ENCODE peak calls at places on chromosomes 7 and 10, in eight cellular contexts. F is heart left ventricle; X is right lobe of liver; T is fibroblast of lung; J is CD8-positive, alpha-beta memory T cell; V is hepatocyte; W is CD4-positive, alpha-beta memory T cell; Z is HCT116. K is an unnamed sample.
A peak's percentile ranks its signal among the peaks of the same experiment; 100 is the strongest.

GRCh38 chr10:79070091-79070610 is 1.4 kb downstream of the ZMIZ1 start:
- DNase-seq in F (peak; percentile 71), X (peak; percentile 55), T (peak; percentile 54), J (no peak), V (peak; percentile 66), W (no peak), Z (no peak), K (no peak)

GRCh38 chr7:92177362-92177761 is 1.6 kb downstream of the LRRD1 start:
- DNase-seq in F (no peak), X (no peak), T (peak; percentile 65), J (no peak), V (peak; percentile 68), W (no peak), Z (no peak), K (no peak)

GRCh38 chr10:63889756-63890155 is 368.6 kb downstream of the REEP3 start:
- DNase-seq in F (no peak), X (no peak), T (no peak), J (no peak), V (no peak), W (no peak), Z (no peak), K (no peak)

GRCh38 chr10:15245530-15245929 is 77.0 kb upstream of the NMT2 start:
- DNase-seq in F (no peak), X (no peak), T (no peak), J (no peak), V (no peak), W (no peak), Z (peak; percentile 21), K (no peak)

GRCh38 chr7:35816514-35816913 is 15.7 kb downstream of the SEPTIN7 start:
- DNase-seq in F (no peak), X (no peak), T (no peak), J (no peak), V (no peak), W (no peak), Z (no peak), K (no peak)

GRCh38 chr7:6092953-6093354 is 61.8 kb downstream of the ANKRD61 start:
- DNase-seq in F (no peak), X (no peak), T (no peak), J (no peak), V (no peak), W (no peak), Z (no peak), K (no peak)

GRCh38 chr7:821688-822087 is 10.6 kb upstream of the SUN1 start:
- DNase-seq in F (no peak), X (peak; percentile 53), T (no peak), J (no peak), V (no peak), W (no peak), Z (no peak), K (no peak)

GRCh38 chr7:86600506-86601290 is 43.0 kb upstream of the GRM3 start:
- DNase-seq in F (no peak), X (no peak), T (no peak), J (no peak), V (peak; percentile 4), W (no peak), Z (no peak), K (no peak)

GRCh38 chr10:49001402-49001801 is 61.8 kb upstream of the LRRC18 start:
- DNase-seq in F (peak; percentile 45), X (no peak), T (no peak), J (no peak), V (peak; percentile 48), W (no peak), Z (no peak), K (no peak)

GRCh38 chr7:49800031-49800430 is 26.6 kb downstream of the VWC2 start:
- DNase-seq in F (no peak), X (no peak), T (no peak), J (no peak), V (no peak), W (no peak), Z (no peak), K (no peak)

GRCh38 chr10:123553810-123554430 is 112.2 kb upstream of the GPR26 start:
- DNase-seq in F (no peak), X (no peak), T (no peak), J (no peak), V (no peak), W (no peak), Z (no peak), K (no peak)

GRCh38 chr7:155803418-155804376 is 8.6 kb downstream of the SHH start:
- DNase-seq in F (no peak), X (no peak), T (no peak), J (no peak), V (peak; percentile 70), W (peak; percentile 11), Z (no peak), K (no peak)

GRCh38 chr10:92119340-92119739 is 171.5 kb downstream of the CPEB3 start:
- DNase-seq in F (no peak), X (no peak), T (no peak), J (no peak), V (no peak), W (no peak), Z (no peak), K (no peak)

GRCh38 chr10:60377955-60378354 is 11.7 kb downstream of the ANK3 start:
- DNase-seq in F (no peak), X (no peak), T (no peak), J (no peak), V (no peak), W (no peak), Z (no peak), K (no peak)

GRCh38 chr7:130270947-130271790 is 4.5 kb downstream of the CPA2 start:
- DNase-seq in F (no peak), X (no peak), T (no peak), J (no peak), V (no peak), W (no peak), Z (no peak), K (no peak)

GRCh38 chr7:51069411-51070083 is 247.1 kb downstream of the COBL start:
- DNase-seq in F (no peak), X (no peak), T (no peak), J (no peak), V (no peak), W (no peak), Z (no peak), K (no peak)

GRCh38 chr7:98251251-98251843 is 685 bp downstream of the TECPR1 start:
- DNase-seq in F (no peak), X (peak; percentile 69), T (peak; percentile 23), J (no peak), V (no peak), W (peak; percentile 82), Z (no peak), K (no peak)

DNA sequence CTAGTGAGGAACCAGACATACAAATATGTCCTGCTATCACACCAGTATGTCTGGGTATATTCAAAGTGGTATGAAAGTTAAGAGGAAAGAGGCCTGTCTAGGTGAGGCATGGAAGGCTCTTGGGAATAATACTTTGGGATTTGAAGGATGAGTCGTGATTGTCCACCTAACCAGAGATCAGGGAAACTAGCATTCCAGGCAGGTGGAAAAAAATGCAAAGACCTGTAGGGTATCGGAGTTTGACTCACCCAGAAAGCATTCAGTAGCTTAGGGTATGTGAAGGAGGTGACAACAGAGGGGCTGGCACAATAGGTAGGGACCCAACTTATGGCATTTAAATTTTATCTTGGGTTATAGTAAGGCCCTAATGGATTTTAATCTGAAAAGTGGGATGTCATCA is 950 bp upstream of the GCC1 start:
- DNase-seq in F (no peak), X (no peak), T (no peak), J (no peak), V (no peak), W (no peak), Z (no peak), K (no peak)
- H3K4me1 ChIP-seq in F (peaks cover 19% of the 10 kb centered on the region), X (peaks cover 41% of the 10 kb centered on the region), T (peaks cover 3% of the 10 kb centered on the region), J (peaks cover 61% of the 10 kb centered on the region), V (peaks cover 25% of the 10 kb centered on the region), W (peaks cover 67% of the 10 kb centered on the region), Z (peaks cover 19% of the 10 kb centered on the region), K (peaks cover 50% of the 10 kb centered on the region)

DNA sequence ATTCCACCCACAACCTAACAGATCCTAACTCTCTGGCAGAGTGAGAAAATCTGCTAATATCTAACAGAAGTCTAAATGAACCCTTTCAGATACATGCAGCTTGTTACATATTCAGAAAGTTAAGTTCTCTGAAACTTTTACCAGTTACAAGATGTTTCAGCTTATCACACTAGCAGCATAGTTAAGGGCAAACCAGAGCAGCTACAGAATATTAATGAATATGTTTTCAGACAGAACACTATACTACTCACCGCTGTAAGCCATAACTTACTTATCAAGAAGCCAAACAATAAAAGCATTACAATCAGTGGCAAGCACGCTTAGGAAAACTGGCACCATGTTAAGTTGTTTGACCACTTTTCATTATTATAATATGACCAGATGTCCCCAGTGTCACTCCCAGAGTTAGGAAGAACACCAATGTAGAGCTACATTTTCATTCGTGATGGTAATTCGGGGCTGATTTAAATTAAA is 2.7 kb downstream of the ITGB1 start:
- DNase-seq in F (no peak), X (no peak), T (no peak), J (no peak), V (no peak), W (no peak), Z (no peak), K (no peak)
- H3K4me3 ChIP-seq in F (peak overlapping the region; percentile 95), X (peak overlapping the region; percentile 5), T (peak overlapping the region; percentile 86), J (peak overlapping the region; percentile 37), V (no peak overlapping the region), W (peak overlapping the region; percentile 80), Z (no peak overlapping the region), K (peak overlapping the region; percentile 93)

DNA sequence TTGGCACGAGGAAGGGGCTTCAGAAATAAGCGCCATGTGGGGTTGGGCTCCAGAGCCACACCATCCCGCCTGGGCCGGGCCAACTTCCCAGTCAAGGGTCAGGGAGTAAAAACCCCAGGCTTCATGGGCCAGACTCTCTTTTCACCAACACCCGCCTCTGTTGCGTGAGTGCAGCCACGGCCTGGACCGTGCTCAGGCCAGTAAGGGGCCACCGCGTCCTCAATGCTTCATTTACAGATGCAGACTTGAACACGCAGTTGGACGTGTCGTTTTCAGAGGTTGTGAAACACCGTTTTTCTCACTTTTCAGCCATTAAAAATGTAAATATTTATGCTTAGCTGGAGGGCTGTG is 161.0 kb downstream of the WDR37 start:
- DNase-seq in F (no peak), X (no peak), T (no peak), J (no peak), V (no peak), W (no peak), Z (no peak), K (no peak)
- H3K9me3 ChIP-seq in F (peaks cover 5% of the 10 kb centered on the region), X (no peaks in the 10 kb centered on the region), T (no peaks in the 10 kb centered on the region), J (peaks cover 3% of the 10 kb centered on the region), V (no peaks in the 10 kb centered on the region), W (no peaks in the 10 kb centered on the region), Z (no peaks in the 10 kb centered on the region), K (no peaks in the 10 kb centered on the region)

GRCh38 chr7:76057813-76058145 is 9.9 kb downstream of the MDH2 start:
- DNase-seq in F (no peak), X (peak; percentile 87), T (no peak), J (no peak), V (no peak), W (no peak), Z (no peak), K (no peak)

GRCh38 chr7:76057103-76057812 is 9.4 kb downstream of the MDH2 start:
- DNase-seq in F (no peak), X (no peak), T (no peak), J (no peak), V (no peak), W (no peak), Z (no peak), K (no peak)

GRCh38 chr7:76053461-76053860 is 5.6 kb downstream of the MDH2 start:
- DNase-seq in F (no peak), X (no peak), T (no peak), J (no peak), V (no peak), W (no peak), Z (no peak), K (no peak)

GRCh38 chr7:76054129-76055120 is 6.5 kb downstream of the MDH2 start:
- DNase-seq in F (no peak), X (no peak), T (peak; percentile 57), J (no peak), V (peak; percentile 66), W (no peak), Z (no peak), K (no peak)

GRCh38 chr7:76056241-76056640 is 8.3 kb downstream of the MDH2 start:
- DNase-seq in F (no peak), X (no peak), T (no peak), J (no peak), V (no peak), W (no peak), Z (no peak), K (no peak)
- H3K4me1 ChIP-seq in F (no peaks in the 10 kb centered on the region), X (peaks cover 62% of the 10 kb centered on the region), T (peaks cover 10% of the 10 kb centered on the region), J (peaks cover 9% of the 10 kb centered on the region), V (peaks cover 5% of the 10 kb centered on the region), W (peaks cover 11% of the 10 kb centered on the region), Z (no peaks in the 10 kb centered on the region), K (no peaks in the 10 kb centered on the region)